ENCODE peak calls at places on chromosomes 1 and 21, in six cellular contexts. One of them, this sample, is unnamed.

GRCh38 chr1:47995306-47996050 is 1.7 kb downstream of the TRABD2B start:
- DNase-seq in fibroblast of lung: no peak
- DNase-seq in PC-3: peak; percentile 79
- DNase-seq in BE2C: no peak
- DNase-seq in cardiac muscle cell: no peak
- DNase-seq in thoracic aorta: no peak
- DNase-seq in this sample: peak; percentile 53

GRCh38 chr1:206461602-206462455 is 8.4 kb upstream of the IKBKE start:
- DNase-seq in fibroblast of lung: peak; percentile 43
- DNase-seq in PC-3: peak; percentile 97
- DNase-seq in BE2C: peak; percentile 73
- DNase-seq in cardiac muscle cell: peak; percentile 85
- DNase-seq in thoracic aorta: no peak
- DNase-seq in this sample: no peak

GRCh38 chr1:211654838-211655787 is 20.3 kb downstream of the NEK2 start:
- DNase-seq in fibroblast of lung: peak; percentile 70
- DNase-seq in PC-3: peak; percentile 93
- DNase-seq in BE2C: peak; percentile 92
- DNase-seq in cardiac muscle cell: peak; percentile 93
- DNase-seq in thoracic aorta: peak; percentile 54
- DNase-seq in this sample: peak; percentile 82

GRCh38 chr1:40633563-40634376 is 31.7 kb downstream of the RIMS3 start:
- DNase-seq in fibroblast of lung: no peak
- DNase-seq in PC-3: no peak
- DNase-seq in BE2C: peak; percentile 65
- DNase-seq in cardiac muscle cell: peak; percentile 21
- DNase-seq in thoracic aorta: no peak
- DNase-seq in this sample: no peak

GRCh38 chr1:17826165-17826488 is 71.0 kb downstream of the ACTL8 start:
- DNase-seq in fibroblast of lung: peak; percentile 27
- DNase-seq in PC-3: peak; percentile 45
- DNase-seq in BE2C: peak; percentile 61
- DNase-seq in cardiac muscle cell: peak; percentile 60
- DNase-seq in thoracic aorta: no peak
- DNase-seq in this sample: peak; percentile 64

GRCh38 chr1:171844381-171844780 is 3.1 kb downstream of the DNM3 start:
- DNase-seq in fibroblast of lung: peak; percentile 22
- DNase-seq in PC-3: no peak
- DNase-seq in BE2C: no peak
- DNase-seq in cardiac muscle cell: no peak
- DNase-seq in thoracic aorta: no peak
- DNase-seq in this sample: no peak

GRCh38 chr1:24639881-24640280 is 3.2 kb upstream of the SRRM1 start:
- DNase-seq in fibroblast of lung: no peak
- DNase-seq in PC-3: peak; percentile 83
- DNase-seq in BE2C: no peak
- DNase-seq in cardiac muscle cell: no peak
- DNase-seq in thoracic aorta: no peak
- DNase-seq in this sample: no peak

GRCh38 chr1:213423041-213423440 is 372.0 kb downstream of the RPS6KC1 start:
- DNase-seq in fibroblast of lung: no peak
- DNase-seq in PC-3: no peak
- DNase-seq in BE2C: no peak
- DNase-seq in cardiac muscle cell: no peak
- DNase-seq in thoracic aorta: no peak
- DNase-seq in this sample: no peak

GRCh38 chr1:3657578-3658230 is 5.4 kb downstream of the TP73 start:
- DNase-seq in fibroblast of lung: no peak
- DNase-seq in PC-3: no peak
- DNase-seq in BE2C: no peak
- DNase-seq in cardiac muscle cell: no peak
- DNase-seq in thoracic aorta: no peak
- DNase-seq in this sample: no peak

GRCh38 chr1:915295-916172 is 8.2 kb upstream of the SAMD11 start:
- DNase-seq in fibroblast of lung: no peak
- DNase-seq in PC-3: no peak
- DNase-seq in BE2C: no peak
- DNase-seq in cardiac muscle cell: no peak
- DNase-seq in thoracic aorta: no peak
- DNase-seq in this sample: no peak

GRCh38 chr21:33761104-33762036 is 119.1 kb downstream of the ITSN1 start:
- DNase-seq in fibroblast of lung: peak; percentile 100
- DNase-seq in PC-3: peak; percentile 93
- DNase-seq in BE2C: no peak
- DNase-seq in cardiac muscle cell: peak; percentile 6
- DNase-seq in thoracic aorta: no peak
- DNase-seq in this sample: no peak

DNA sequence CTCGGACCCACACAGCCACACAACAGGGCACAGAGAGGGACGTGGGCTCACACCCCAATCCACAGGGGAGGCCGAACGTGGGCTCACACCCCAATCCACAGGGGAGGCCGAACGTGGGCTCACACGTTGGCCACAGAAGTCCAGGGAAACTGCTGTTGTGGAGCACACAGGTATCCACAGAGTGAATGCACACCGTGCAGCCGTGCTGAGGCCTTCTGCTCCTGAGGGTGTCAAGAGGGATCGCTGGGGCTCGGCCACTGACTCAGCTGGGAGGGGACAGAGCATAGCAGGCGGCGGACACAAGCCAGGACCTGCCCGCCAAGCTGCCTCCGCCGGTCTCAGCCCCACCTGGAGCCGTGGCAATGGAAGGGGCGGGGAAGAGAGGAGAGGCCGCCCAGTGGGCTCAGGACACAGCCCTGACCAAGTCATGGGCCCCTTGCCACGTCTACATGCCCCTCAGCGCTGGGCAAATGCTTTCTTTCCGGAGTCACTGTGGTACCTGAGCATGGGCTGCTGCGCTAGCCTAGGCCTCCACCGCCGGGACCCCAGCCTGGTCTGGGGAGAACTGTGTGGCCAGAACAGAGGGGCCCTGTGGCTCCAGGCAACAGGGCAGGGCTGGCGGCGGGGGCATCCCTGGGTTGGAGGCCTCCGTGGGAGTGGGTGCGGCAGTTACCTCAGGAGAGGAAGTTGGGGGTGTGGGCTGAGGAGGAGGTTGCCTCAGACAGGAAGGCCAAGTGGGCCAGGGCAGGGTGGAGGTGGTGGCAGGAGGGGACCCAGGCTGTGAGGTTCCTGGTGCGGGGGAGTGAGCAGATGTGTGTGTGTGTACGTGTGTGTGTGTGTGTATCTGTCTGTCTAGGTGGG is 1.2 kb downstream of the SYTL1 start:
- DNase-seq in fibroblast of lung: no peak
- DNase-seq in PC-3: peak; percentile 79
- DNase-seq in BE2C: no peak
- DNase-seq in cardiac muscle cell: peak; percentile 65
- DNase-seq in thoracic aorta: no peak
- DNase-seq in this sample: peak; percentile 81
- H3K4me3 ChIP-seq in fibroblast of lung: no peak overlapping the region
- H3K4me3 ChIP-seq in PC-3: peak overlapping the region; percentile 79
- H3K4me3 ChIP-seq in BE2C: no peak overlapping the region
- H3K4me3 ChIP-seq in cardiac muscle cell: no peak overlapping the region
- H3K4me3 ChIP-seq in thoracic aorta: peak overlapping the region; percentile 26
- H3K4me3 ChIP-seq in this sample: peak overlapping the region; percentile 64

DNA sequence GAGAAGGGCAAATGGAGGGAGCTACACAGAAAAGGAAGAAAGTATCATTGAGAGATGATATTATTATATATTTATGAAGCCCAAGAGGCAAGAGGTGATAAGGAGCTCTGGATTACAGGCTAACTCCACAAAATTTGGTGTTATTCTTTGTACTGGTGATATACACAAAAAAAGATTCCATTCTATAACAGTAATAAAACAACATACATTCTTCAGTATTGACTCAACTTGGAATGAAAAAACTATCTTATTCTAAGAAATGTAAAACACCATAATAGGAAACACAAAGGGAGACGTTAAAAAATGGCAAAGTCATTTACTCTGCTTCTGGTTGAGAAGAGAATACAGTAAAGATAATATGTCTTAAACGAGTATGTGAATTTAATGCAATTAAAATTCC is 99.4 kb downstream of the TEX35 start:
- DNase-seq in fibroblast of lung: peak; percentile 81
- DNase-seq in PC-3: peak; percentile 65
- DNase-seq in BE2C: no peak
- DNase-seq in cardiac muscle cell: no peak
- DNase-seq in thoracic aorta: no peak
- DNase-seq in this sample: no peak
- TF ChIP-seq CTCF in fibroblast of lung: no peak
- TF ChIP-seq CTCF in PC-3: no peak
- TF ChIP-seq CTCF in BE2C: no peak
- TF ChIP-seq CTCF in cardiac muscle cell: no peak
- TF ChIP-seq CTCF in thoracic aorta: no peak
- TF ChIP-seq CTCF in this sample: no peak

GRCh38 chr1:30820249-30820648 is 62.7 kb upstream of the LAPTM5 start:
- DNase-seq in fibroblast of lung: no peak
- DNase-seq in PC-3: no peak
- DNase-seq in BE2C: no peak
- DNase-seq in cardiac muscle cell: no peak
- DNase-seq in thoracic aorta: no peak
- DNase-seq in this sample: no peak
- H3K4me1 ChIP-seq in fibroblast of lung: peaks cover 29% of the 10 kb centered on the region
- H3K4me1 ChIP-seq in PC-3: peaks cover 25% of the 10 kb centered on the region
- H3K4me1 ChIP-seq in BE2C: peaks cover 12% of the 10 kb centered on the region
- H3K4me1 ChIP-seq in cardiac muscle cell: peaks cover 9% of the 10 kb centered on the region
- H3K4me1 ChIP-seq in thoracic aorta: peaks cover 11% of the 10 kb centered on the region
- H3K4me1 ChIP-seq in this sample: peaks cover 8% of the 10 kb centered on the region

GRCh38 chr1:33343539-33343938 is 22.6 kb upstream of the A3GALT2 start:
- DNase-seq in fibroblast of lung: peak; percentile 69
- DNase-seq in PC-3: no peak
- DNase-seq in BE2C: no peak
- DNase-seq in cardiac muscle cell: no peak
- DNase-seq in thoracic aorta: no peak
- DNase-seq in this sample: no peak
- H3K4me3 ChIP-seq in fibroblast of lung: no peak overlapping the region
- H3K4me3 ChIP-seq in PC-3: no peak overlapping the region
- H3K4me3 ChIP-seq in BE2C: no peak overlapping the region
- H3K4me3 ChIP-seq in cardiac muscle cell: no peak overlapping the region
- H3K4me3 ChIP-seq in thoracic aorta: no peak overlapping the region
- H3K4me3 ChIP-seq in this sample: no peak overlapping the region

GRCh38 chr1:31938184-31938975 is at the start of gene PTP4A2:
- DNase-seq in fibroblast of lung: peak; percentile 88
- DNase-seq in PC-3: peak; percentile 95
- DNase-seq in BE2C: peak; percentile 88
- DNase-seq in cardiac muscle cell: peak; percentile 97
- DNase-seq in thoracic aorta: peak; percentile 70
- DNase-seq in this sample: peak; percentile 95
- TF ChIP-seq CTCF in fibroblast of lung: peak; percentile 12
- TF ChIP-seq CTCF in PC-3: no peak
- TF ChIP-seq CTCF in BE2C: no peak
- TF ChIP-seq CTCF in cardiac muscle cell: peak; percentile 20
- TF ChIP-seq CTCF in thoracic aorta: no peak
- TF ChIP-seq CTCF in this sample: no peak

DNA sequence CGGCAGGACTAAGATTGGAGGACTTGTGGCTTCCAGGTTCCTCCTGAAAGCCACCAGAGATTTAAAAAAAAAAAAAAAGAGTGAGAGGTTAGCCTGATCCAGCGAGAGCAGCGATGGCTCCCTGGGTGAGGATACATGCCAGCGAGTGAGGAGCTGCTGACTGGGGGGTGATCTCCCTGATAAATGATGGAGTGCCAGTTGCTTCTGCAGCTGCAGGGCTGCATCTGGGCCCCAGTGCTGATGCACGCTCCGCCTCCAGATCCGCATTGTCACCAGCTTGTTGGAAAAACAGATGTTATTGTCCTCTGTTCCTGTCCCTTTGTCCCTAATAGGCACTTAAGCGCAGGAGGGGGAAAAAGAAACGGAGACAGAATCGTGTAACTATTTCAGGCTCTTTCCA is 28.6 kb downstream of the UBIAD1 start:
- DNase-seq in fibroblast of lung: no peak
- DNase-seq in PC-3: no peak
- DNase-seq in BE2C: peak; percentile 69
- DNase-seq in cardiac muscle cell: no peak
- DNase-seq in thoracic aorta: no peak
- DNase-seq in this sample: no peak
- H3K4me1 ChIP-seq in fibroblast of lung: no peaks in the 10 kb centered on the region
- H3K4me1 ChIP-seq in PC-3: no peaks in the 10 kb centered on the region
- H3K4me1 ChIP-seq in BE2C: no peaks in the 10 kb centered on the region
- H3K4me1 ChIP-seq in cardiac muscle cell: no peaks in the 10 kb centered on the region
- H3K4me1 ChIP-seq in thoracic aorta: no peaks in the 10 kb centered on the region
- H3K4me1 ChIP-seq in this sample: no peaks in the 10 kb centered on the region

GRCh38 chr1:87132664-87133000 is 196.0 kb upstream of the LMO4 start:
- DNase-seq in fibroblast of lung: no peak
- DNase-seq in PC-3: no peak
- DNase-seq in BE2C: no peak
- DNase-seq in cardiac muscle cell: no peak
- DNase-seq in thoracic aorta: no peak
- DNase-seq in this sample: no peak
- H3K4me3 ChIP-seq in fibroblast of lung: no peak overlapping the region
- H3K4me3 ChIP-seq in PC-3: no peak overlapping the region
- H3K4me3 ChIP-seq in BE2C: no peak overlapping the region
- H3K4me3 ChIP-seq in cardiac muscle cell: no peak overlapping the region
- H3K4me3 ChIP-seq in thoracic aorta: peak overlapping the region; percentile 67
- H3K4me3 ChIP-seq in this sample: no peak overlapping the region